ENCODE peak calls at places on chromosome 1, in seven cellular contexts. I is aorta; O is C1 segment of cervical spinal cord; J is AG08395; Y is cardiac fibroblast; C is stimulated activated CD4-positive, alpha-beta T cell treated with anti-CD3 and anti-CD28 coated beads, TNF-alpha, amount 100 ng/mL, for 4 hours; M is EL. L is an unnamed sample.

GRCh38 chr1:224540535-224540934 is 75.6 kb upstream of the CNIH3 start:
- DNase-seq in C (no peak), J (no peak), O (no peak), Y (no peak), I (no peak), M (no peak), L (peak)

GRCh38 chr1:12537294-12537693 is 80.7 kb downstream of the DHRS3 start:
- DNase-seq in Y (no peak), M (no peak), J (no peak), I (no peak), C (no peak), O (no peak), L (no peak)

GRCh38 chr1:93620841-93621210 is 60.8 kb downstream of the BCAR3 start:
- DNase-seq in I (no peak), C (no peak), M (peak), Y (no peak), J (no peak), O (no peak), L (peak)

GRCh38 chr1:170864784-170865538 is 70.4 kb upstream of the MROH9 start:
- DNase-seq in I (no peak), O (no peak), C (no peak), Y (no peak), J (no peak), M (no peak), L (no peak)

GRCh38 chr1:8409107-8409506 is 91.2 kb downstream of the SLC45A1 start:
- DNase-seq in J (peak), I (no peak), C (no peak), O (no peak), M (peak), Y (peak), L (peak)

GRCh38 chr1:110686188-110686587 is 11.4 kb upstream of the KCNA3 start:
- DNase-seq in I (no peak), M (no peak), C (no peak), J (no peak), Y (no peak), O (no peak), L (no peak)

GRCh38 chr1:39590546-39590945 is 14.0 kb upstream of the PABPC4 start:
- DNase-seq in M (peak), O (no peak), J (peak), I (no peak), C (no peak), Y (peak), L (peak)

GRCh38 chr1:183589836-183590224 is 429 bp downstream of the NCF2 start:
- DNase-seq in Y (no peak), M (no peak), J (no peak), O (no peak), C (no peak), I (no peak), L (no peak)

GRCh38 chr1:21069549-21069948 is 107.1 kb downstream of the EIF4G3 start:
- DNase-seq in J (peak), C (no peak), Y (peak), I (no peak), O (no peak), M (peak), L (no peak)

GRCh38 chr1:150760003-150760402 is 5.6 kb downstream of the CTSS start:
- DNase-seq in I (no peak), M (no peak), J (no peak), Y (no peak), O (no peak), C (no peak), L (no peak)

GRCh38 chr1:21341022-21341421 is 50.8 kb upstream of the ECE1 start:
- DNase-seq in O (no peak), I (no peak), M (no peak), J (no peak), C (no peak), Y (no peak), L (no peak)

GRCh38 chr1:157626099-157626498 is 28.2 kb upstream of the FCRL4 start:
- DNase-seq in O (no peak), Y (no peak), C (no peak), I (no peak), J (no peak), M (no peak), L (peak)

GRCh38 chr1:202117898-202118371 is 4.8 kb upstream of the GPR37L1 start:
- DNase-seq in M (no peak), I (no peak), J (no peak), Y (no peak), O (no peak), C (no peak), L (no peak)

GRCh38 chr1:15218287-15219279 is 28.4 kb upstream of the FHAD1 start:
- DNase-seq in M (peak), J (no peak), O (no peak), C (no peak), I (no peak), Y (peak), L (no peak)

GRCh38 chr1:154448271-154448905 is 43.2 kb downstream of the IL6R start:
- DNase-seq in C (no peak), I (no peak), Y (no peak), O (no peak), J (no peak), M (no peak), L (no peak)

GRCh38 chr1:227318852-227319607 is 738 bp upstream of the CDC42BPA start:
- DNase-seq in M (peak), C (no peak), J (peak), I (no peak), Y (peak), O (no peak), L (peak)

GRCh38 chr1:32464191-32464715 is 619 bp upstream of the ZBTB8B start:
- DNase-seq in C (no peak), M (peak), O (no peak), Y (no peak), I (no peak), J (no peak), L (no peak)

GRCh38 chr1:197304626-197305200 is 36.7 kb downstream of the CRB1 start:
- DNase-seq in M (no peak), C (no peak), I (no peak), J (peak), O (no peak), Y (no peak), L (no peak)

GRCh38 chr1:245598524-245599310 is 443.9 kb downstream of the KIF26B start:
- DNase-seq in I (no peak), C (no peak), J (peak), M (no peak), O (no peak), Y (peak), L (no peak)

GRCh38 chr1:94011709-94012590 is 102.7 kb upstream of the GCLM start:
- DNase-seq in C (no peak), Y (no peak), M (no peak), J (no peak), O (no peak), I (no peak), L (no peak)

GRCh38 chr1:151819951-151820623 is 11.5 kb downstream of the RORC start:
- DNase-seq in I (no peak), O (no peak), J (no peak), C (no peak), Y (no peak), M (no peak), L (peak)

GRCh38 chr1:231139659-231140650 is 21.9 kb upstream of the TRIM67 start:
- DNase-seq in Y (peak), O (no peak), C (no peak), J (peak), M (peak), I (no peak), L (peak)

GRCh38 chr1:147388969-147389368 is 146.5 kb downstream of the CHD1L start:
- DNase-seq in C (no peak), M (no peak), Y (no peak), J (no peak), O (no peak), I (no peak), L (no peak)

GRCh38 chr1:201108614-201109013 is 3.6 kb downstream of the CACNA1S start:
- DNase-seq in I (no peak), J (no peak), C (no peak), M (no peak), O (no peak), Y (no peak), L (no peak)

GRCh38 chr1:66275083-66275482 is 258.9 kb upstream of the SGIP1 start:
- DNase-seq in Y (no peak), O (no peak), J (no peak), M (no peak), C (no peak), I (no peak), L (no peak)

GRCh38 chr1:22176258-22176657 is 33.4 kb upstream of the WNT4 start:
- DNase-seq in C (no peak), O (no peak), M (no peak), Y (no peak), I (no peak), J (no peak), L (no peak)

GRCh38 chr1:3060601-3061551 is 8.1 kb upstream of the PRDM16 start:
- DNase-seq in I (peak), O (no peak), C (no peak), M (no peak), J (peak), Y (peak), L (no peak)